ENCODE peak calls at places on chromosomes 6 and 20, in six cellular contexts. I is breast epithelium, O is choroid plexus epithelial cell, A is progenitor cell of endocrine pancreas, D is MCF 10A, E is WTC11. K is an unnamed sample.

GRCh38 chr6:23454090-23454998 is 671.7 kb upstream of the NRSN1 start:
- DNase-seq in I (no peak), O (peak), A (no peak), D (peak), E (no peak), K (no peak)

GRCh38 chr6:47650553-47651432 is 47.6 kb upstream of the ADGRF4 start:
- DNase-seq in I (no peak), O (no peak), A (no peak), D (no peak), E (no peak), K (no peak)

GRCh38 chr6:118456982-118457381 is 91.1 kb upstream of the PLN start:
- DNase-seq in I (no peak), O (no peak), A (no peak), D (no peak), E (no peak), K (no peak)

GRCh38 chr6:43771210-43771857 is 1.3 kb downstream of the VEGFA start:
- DNase-seq in I (peak), O (peak), A (peak), D (peak), E (peak), K (peak)

GRCh38 chr20:53186630-53187029 is 214.5 kb downstream of the TSHZ2 start:
- DNase-seq in I (no peak), O (no peak), A (no peak), D (no peak), E (no peak), K (no peak)

GRCh38 chr20:63145156-63145555 is 70.8 kb downstream of the YTHDF1 start:
- DNase-seq in I (no peak), O (no peak), A (no peak), D (no peak), E (no peak), K (no peak)

GRCh38 chr6:111068116-111068897 is 19.0 kb upstream of the SLC16A10 start:
- DNase-seq in I (no peak), O (no peak), A (no peak), D (no peak), E (no peak), K (no peak)

GRCh38 chr6:85092224-85092623 is 327.8 kb upstream of the TBX18 start:
- DNase-seq in I (no peak), O (peak), A (no peak), D (no peak), E (no peak), K (no peak)

GRCh38 chr6:135162678-135163439 is 18.2 kb upstream of the MYB start:
- DNase-seq in I (no peak), O (peak), A (peak), D (peak), E (peak), K (peak)

GRCh38 chr20:41011551-41012067 is 17.0 kb upstream of the TOP1 start:
- DNase-seq in I (no peak), O (no peak), A (no peak), D (no peak), E (no peak), K (no peak)

GRCh38 chr6:365835-366234 is 25.7 kb upstream of the IRF4 start:
- DNase-seq in I (no peak), O (no peak), A (no peak), D (no peak), E (no peak), K (no peak)

GRCh38 chr20:8074931-8075330 is 55.4 kb upstream of the TMX4 start:
- DNase-seq in I (no peak), O (peak), A (no peak), D (peak), E (no peak), K (no peak)

GRCh38 chr6:15888798-15889772 is 226.3 kb upstream of the DTNBP1 start:
- DNase-seq in I (no peak), O (peak), A (no peak), D (no peak), E (no peak), K (no peak)

GRCh38 chr6:139972116-139972515 is 597.7 kb upstream of the CITED2 start:
- DNase-seq in I (no peak), O (no peak), A (no peak), D (no peak), E (no peak), K (no peak)

GRCh38 chr6:166907871-166908806 is 48.2 kb downstream of the RNASET2 start:
- DNase-seq in I (no peak), O (no peak), A (no peak), D (no peak), E (no peak), K (no peak)

GRCh38 chr6:112780498-112781096 is 433.5 kb downstream of the RFPL4B start:
- DNase-seq in I (peak), O (peak), A (peak), D (peak), E (peak), K (peak)

GRCh38 chr6:81856872-81857271 is 104.4 kb upstream of the TENT5A start:
- DNase-seq in I (no peak), O (no peak), A (no peak), D (no peak), E (no peak), K (no peak)

GRCh38 chr20:35954907-35955251 is 577 bp upstream of the SCAND1 start:
- DNase-seq in I (no peak), O (peak), A (no peak), D (peak), E (no peak), K (peak)

GRCh38 chr6:90787411-90787810 is 200.5 kb upstream of the MAP3K7 start:
- DNase-seq in I (no peak), O (no peak), A (no peak), D (no peak), E (no peak), K (no peak)
- TF ChIP-seq CTCF in I (no peak), O (no peak), A (no peak), D (no peak), E (no peak), K (no peak)

GRCh38 chr6:144931172-144932035 is 646.3 kb downstream of the UTRN start:
- DNase-seq in I (peak), O (peak), A (no peak), D (peak), E (peak), K (peak)
- TF ChIP-seq CTCF in I (no peak), O (peak), A (peak), D (peak), E (no peak), K (peak)

DNA sequence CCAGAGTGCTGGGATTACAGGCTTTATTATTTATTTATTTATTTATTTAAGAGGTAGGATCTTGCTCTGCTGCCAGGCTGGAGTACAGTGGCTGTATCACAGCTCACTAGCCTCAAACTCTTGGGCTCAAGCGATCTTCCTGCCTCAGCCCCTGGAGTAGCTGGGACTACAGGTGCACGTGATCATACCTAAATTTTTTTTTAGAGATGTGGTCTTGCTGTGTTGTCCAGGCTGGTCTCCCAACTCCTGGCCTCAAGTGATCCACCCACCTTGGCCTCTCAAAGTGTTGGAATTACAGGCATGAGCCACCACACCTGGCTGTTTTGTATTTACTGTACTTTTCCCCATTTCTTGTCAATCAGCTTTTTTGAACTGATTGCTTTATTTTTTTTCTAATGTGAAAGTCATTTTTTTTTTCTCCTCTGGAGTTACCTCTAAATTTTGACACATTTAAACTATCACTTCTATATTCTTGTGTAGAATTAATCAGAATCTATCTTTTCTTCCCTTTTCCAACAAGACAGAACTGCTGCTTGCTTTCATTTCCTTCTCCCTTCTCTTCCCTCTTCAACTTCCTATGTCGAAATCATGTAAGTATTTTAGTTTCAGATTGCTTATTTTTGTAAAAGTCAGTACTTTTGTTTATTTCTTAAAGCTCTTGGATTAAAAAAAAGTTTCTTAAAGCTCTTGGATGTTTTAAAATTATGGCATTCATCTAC is 12.0 kb downstream of the PANK2 start:
- DNase-seq in I (no peak), O (peak), A (no peak), D (no peak), E (no peak), K (no peak)
- TF ChIP-seq CTCF in I (no peak), O (no peak), A (no peak), D (no peak), E (no peak), K (no peak)

GRCh38 chr6:33049323-33049722 is 24.1 kb downstream of the HLA-DPA1 start:
- DNase-seq in I (no peak), O (no peak), A (no peak), D (no peak), E (no peak), K (no peak)
- TF ChIP-seq CTCF in I (no peak), O (peak), A (peak), D (no peak), E (peak), K (peak)

DNA sequence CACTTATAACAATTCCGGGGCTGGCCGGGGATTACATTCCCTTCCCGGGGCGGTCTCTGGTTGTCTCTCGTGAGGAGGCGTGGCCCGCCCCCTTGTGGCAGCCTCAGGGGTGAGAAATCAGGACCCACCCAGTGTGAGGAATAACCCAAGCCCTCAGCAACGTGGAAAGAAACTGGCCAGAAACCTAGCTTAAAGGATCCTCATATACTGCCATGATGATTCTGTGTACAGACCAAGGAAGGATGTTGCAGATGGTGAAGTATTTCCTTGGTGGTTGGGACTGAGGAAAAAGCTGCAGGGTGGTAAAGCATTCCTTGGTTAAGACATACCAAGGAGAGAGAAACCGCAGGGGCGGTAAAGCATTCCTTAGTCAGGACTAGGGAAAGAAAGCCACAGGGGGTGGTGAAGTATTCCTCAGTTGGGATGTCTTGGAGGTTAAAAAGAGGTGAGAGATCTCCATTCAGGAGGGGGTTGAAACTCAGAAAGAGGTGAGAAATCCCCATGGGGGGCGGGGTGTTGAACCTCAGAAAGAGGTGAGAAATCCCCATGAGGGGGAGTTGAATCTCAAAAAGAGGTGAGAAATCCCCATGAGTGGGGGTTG is 238.2 kb downstream of the RNGTT start:
- DNase-seq in I (no peak), O (peak), A (peak), D (no peak), E (peak), K (no peak)
- TF ChIP-seq CTCF in I (no peak), O (peak), A (peak), D (no peak), E (peak), K (peak)

K was measured in HFFc6.